ENCODE peak calls at places on chromosomes 3 and 15, in five cellular contexts. Z, P, W, T and D are unnamed samples.

GRCh38 chr15:88878720-88879184 is 16.6 kb downstream of the HAPLN3 start:
- DNase-seq in Z (peak), T (no peak), P (peak), W (no peak), D (peak)

GRCh38 chr15:25933456-25934158 is 70.5 kb upstream of the ATP10A start:
- DNase-seq in T (peak), Z (peak), P (peak), W (peak), D (peak)

GRCh38 chr15:88218557-88219214 is 37.9 kb downstream of the NTRK3 start:
- DNase-seq in W (no peak), P (no peak), Z (no peak), T (no peak), D (no peak)

GRCh38 chr15:61063875-61064320 is 165.2 kb downstream of the RORA start:
- DNase-seq in P (no peak), W (no peak), T (no peak), Z (no peak), D (no peak)

GRCh38 chr15:76501726-76502125 is 165.2 kb downstream of the ISL2 start:
- DNase-seq in T (no peak), Z (no peak), W (no peak), P (no peak), D (no peak)

GRCh38 chr3:194658477-194659242 is 13.3 kb downstream of the LSG1 start:
- DNase-seq in P (no peak), Z (no peak), W (no peak), T (no peak), D (no peak)

GRCh38 chr3:135155228-135155627 is 360.2 kb downstream of the EPHB1 start:
- DNase-seq in Z (no peak), P (no peak), W (no peak), T (no peak), D (no peak)

GRCh38 chr3:125002414-125002811 is 53.4 kb downstream of the HEG1 start:
- DNase-seq in Z (peak), T (no peak), P (no peak), W (no peak), D (no peak)

GRCh38 chr3:86960551-86960950 is 30.4 kb downstream of the VGLL3 start:
- DNase-seq in W (no peak), P (no peak), T (no peak), Z (no peak), D (no peak)

GRCh38 chr3:52636673-52637072 is 49.0 kb downstream of the PBRM1 start:
- DNase-seq in P (no peak), T (no peak), Z (no peak), W (no peak), D (no peak)

GRCh38 chr15:75809986-75810750 is 33.1 kb upstream of the UBE2Q2 start:
- DNase-seq in W (peak), Z (peak), P (peak), T (no peak), D (peak)

GRCh38 chr3:15051531-15051930 is 13.6 kb downstream of the MRPS25 start:
- DNase-seq in P (peak), T (no peak), W (peak), Z (peak), D (peak)

GRCh38 chr3:194489736-194490612 is 3.2 kb upstream of the ATP13A3 start:
- DNase-seq in Z (no peak), P (peak), T (no peak), W (no peak), D (no peak)

GRCh38 chr3:130866327-130866726 is 27.6 kb upstream of the ATP2C1 start:
- DNase-seq in Z (peak), P (no peak), W (no peak), T (no peak), D (no peak)

GRCh38 chr3:138405486-138405885 is 28.9 kb upstream of the ESYT3 start:
- DNase-seq in Z (no peak), P (no peak), T (no peak), W (no peak), D (no peak)

GRCh38 chr3:46261926-46262594 is 19.8 kb downstream of the CCR3 start:
- DNase-seq in P (no peak), W (no peak), T (no peak), Z (no peak), D (no peak)

GRCh38 chr3:168952551-168952950 is 711.0 kb downstream of the MECOM start:
- DNase-seq in P (no peak), Z (peak), W (no peak), T (no peak), D (no peak)

GRCh38 chr15:37880009-37880834 is 54.2 kb upstream of the TMCO5A start:
- DNase-seq in P (peak), W (no peak), T (no peak), Z (peak), D (no peak)

GRCh38 chr3:138186803-138187295 is 252 bp upstream of the ARMC8 start:
- DNase-seq in Z (no peak), P (peak), W (no peak), T (peak), D (peak)

GRCh38 chr3:58152225-58153015 is 58.4 kb downstream of the DNASE1L3 start:
- DNase-seq in Z (no peak), W (no peak), T (no peak), P (no peak), D (no peak)

GRCh38 chr3:161096771-161097367 is 8.3 kb downstream of the B3GALNT1 start:
- DNase-seq in P (peak), Z (peak), T (no peak), W (peak), D (peak)

GRCh38 chr3:18758047-18758704 is 333.0 kb upstream of the SATB1 start:
- DNase-seq in T (peak), W (peak), P (peak), Z (peak), D (no peak)

GRCh38 chr15:64947211-64947610 is 35.5 kb downstream of the ANKDD1A start:
- DNase-seq in Z (no peak), T (no peak), W (no peak), P (no peak), D (no peak)

GRCh38 chr3:170697803-170698350 is 112.0 kb upstream of the SLC7A14 start:
- DNase-seq in W (no peak), Z (no peak), P (no peak), T (no peak), D (no peak)

GRCh38 chr15:99974246-99974645 is 241.0 kb upstream of the LYSMD4 start:
- DNase-seq in T (no peak), P (no peak), W (no peak), Z (no peak), D (no peak)

GRCh38 chr3:105365536-105366301 is 990 bp upstream of the ALCAM start:
- DNase-seq in Z (no peak), T (no peak), P (no peak), W (no peak), D (peak)

GRCh38 chr15:79292011-79292410 is 9.5 kb downstream of the ANKRD34C start:
- DNase-seq in P (no peak), W (no peak), Z (no peak), T (no peak), D (no peak)

GRCh38 chr3:12070098-12070497 is 65.9 kb downstream of the SYN2 start:
- DNase-seq in W (no peak), Z (no peak), T (no peak), P (no peak), D (no peak)

GRCh38 chr3:12073106-12073505 is 68.9 kb downstream of the SYN2 start:
- DNase-seq in Z (no peak), P (no peak), W (no peak), T (no peak), D (no peak)

GRCh38 chr3:12076666-12077065 is 72.5 kb downstream of the SYN2 start:
- DNase-seq in T (no peak), W (no peak), P (no peak), Z (no peak), D (no peak)

GRCh38 chr3:12076021-12076420 is 71.8 kb downstream of the SYN2 start:
- DNase-seq in T (no peak), W (no peak), P (no peak), Z (no peak), D (no peak)
- TF ChIP-seq SP1 in T (no peak), W (no peak), P (no peak), Z (no peak), D (no peak)

GRCh38 chr3:23671901-23672589 is 133.7 kb upstream of the UBE2E1 start:
- DNase-seq in P (no peak), T (no peak), W (no peak), Z (no peak), D (peak)
- TF ChIP-seq CREB1 in P (no peak), T (no peak), W (no peak), Z (no peak), D (no peak)

GRCh38 chr3:32882180-32882579 is 64.4 kb downstream of the TRIM71 start:
- DNase-seq in Z (no peak), P (no peak), W (no peak), T (no peak), D (no peak)

GRCh38 chr3:32884532-32885031 is 66.8 kb downstream of the TRIM71 start:
- DNase-seq in T (no peak), W (no peak), Z (no peak), P (no peak), D (no peak)

GRCh38 chr3:32885283-32885935 is 66.0 kb upstream of the CCR4 start:
- DNase-seq in W (no peak), Z (no peak), T (no peak), P (no peak), D (no peak)

GRCh38 chr3:32882603-32883025 is 64.8 kb downstream of the TRIM71 start:
- DNase-seq in Z (no peak), P (no peak), W (no peak), T (peak), D (no peak)

GRCh38 chr3:32883817-32884216 is 66.0 kb downstream of the TRIM71 start:
- DNase-seq in Z (no peak), T (no peak), P (no peak), W (no peak), D (no peak)
- TF ChIP-seq CTCF in Z (no peak), T (no peak), P (no peak), W (no peak), D (no peak)

GRCh38 chr15:83106994-83107840 is at the start of gene TM6SF1:
- DNase-seq in T (no peak), P (peak), Z (no peak), W (no peak), D (peak)
- TF ChIP-seq SP1 in T (no peak), P (no peak), Z (no peak), W (no peak), D (peak)

GRCh38 chr3:36796896-36797295 is 32.5 kb upstream of the DCLK3 start:
- DNase-seq in Z (no peak), T (no peak), W (no peak), P (no peak), D (no peak)
- TF ChIP-seq CREB1 in Z (no peak), T (no peak), W (no peak), P (no peak), D (no peak)

GRCh38 chr3:47515864-47516319 is 2.4 kb upstream of the ELP6 start:
- DNase-seq in W (no peak), Z (no peak), T (no peak), P (peak), D (no peak)

GRCh38 chr3:47515100-47515499 is 1.6 kb upstream of the ELP6 start:
- DNase-seq in T (no peak), P (peak), Z (no peak), W (no peak), D (no peak)

GRCh38 chr3:47517937-47518336 is 4.4 kb upstream of the ELP6 start:
- DNase-seq in W (no peak), T (no peak), P (no peak), Z (no peak), D (no peak)

GRCh38 chr3:47512416-47513124 is 942 bp downstream of the ELP6 start:
- DNase-seq in Z (no peak), W (no peak), P (peak), T (no peak), D (no peak)

DNA sequence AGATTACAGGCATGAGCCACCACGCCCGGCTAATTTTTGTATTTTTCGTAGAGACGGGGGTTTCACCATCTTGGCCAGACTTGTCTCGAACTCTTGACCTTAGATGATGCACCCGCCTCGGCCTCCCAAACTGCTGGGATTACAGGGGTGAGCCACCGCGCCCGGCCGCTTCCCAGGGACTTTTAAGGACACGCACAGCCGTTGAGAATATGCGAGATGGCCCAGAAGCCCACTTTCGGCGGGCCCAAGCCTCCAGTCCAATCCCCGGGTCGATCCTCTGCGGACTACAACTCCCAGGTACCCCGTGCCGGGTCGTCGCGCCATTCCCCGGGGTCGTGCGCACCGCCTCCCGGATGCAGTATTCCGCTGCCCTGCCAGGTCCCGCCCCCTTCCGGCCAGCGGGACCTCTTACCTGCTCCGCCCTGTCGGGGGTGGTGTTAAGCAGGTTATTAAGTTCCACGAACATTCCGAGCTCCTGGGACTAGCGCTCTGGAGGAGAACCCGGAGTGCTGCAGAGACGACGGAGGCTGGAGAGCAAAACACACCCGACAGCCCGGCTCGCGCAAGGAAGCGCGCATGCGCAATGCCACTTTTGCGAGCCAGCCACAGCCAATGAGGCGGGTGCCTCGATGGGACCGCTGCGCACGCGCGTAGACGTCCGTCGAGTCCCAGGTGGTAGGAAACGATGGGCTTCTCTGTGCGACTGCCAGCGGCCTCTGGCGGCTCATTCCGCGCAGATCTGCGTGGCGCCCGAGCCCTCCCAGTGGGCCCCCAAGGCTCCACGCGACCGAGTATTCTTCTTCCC is at the start of gene ELP6:
- DNase-seq in W (peak), T (peak), Z (peak), P (peak), D (peak)
- TF ChIP-seq CTCF in W (peak), T (peak), Z (peak), P (peak), D (no peak)